ENCODE peak calls at places on chromosomes 2 and 18, in ten cellular contexts. I is NCI-H1105 treated with DMSO at 0.1 percent for 48 hours, N is SW 1271, G is coronary artery, U is HFF-Myc, C is GM18507, O is sigmoid colon, S is tibial artery, W is HT-29, K is aorta. L is an unnamed sample.
A peak's percentile ranks its signal among the peaks of the same experiment; 100 is the strongest.

GRCh38 chr2:182062329-182062972 is 76.8 kb downstream of the PPP1R1C start:
- DNase-seq in I (no peak), N (no peak), G (no peak), U (no peak), C (no peak), O (no peak), S (no peak), W (no peak), K (no peak), L (no peak)

GRCh38 chr18:31637445-31637844 is 45.8 kb downstream of the TTR start:
- DNase-seq in I (no peak), N (no peak), G (no peak), U (no peak), C (no peak), O (no peak), S (no peak), W (no peak), K (no peak), L (no peak)

GRCh38 chr2:25443766-25444165 is 102.0 kb upstream of the DNMT3A start:
- DNase-seq in I (no peak), N (no peak), G (no peak), U (no peak), C (no peak), O (no peak), S (no peak), W (no peak), K (no peak), L (no peak)

GRCh38 chr18:62894681-62895390 is 179.5 kb downstream of the PHLPP1 start:
- DNase-seq in I (no peak), N (no peak), G (no peak), U (no peak), C (no peak), O (no peak), S (no peak), W (no peak), K (no peak), L (no peak)

GRCh38 chr2:232321156-232321816 is 57.3 kb upstream of the ALPP start:
- DNase-seq in I (no peak), N (no peak), G (peak; percentile 60), U (no peak), C (no peak), O (peak; percentile 37), S (no peak), W (no peak), K (peak; percentile 58), L (no peak)

GRCh38 chr18:22391571-22392359 is 25.9 kb downstream of the CTAGE1 start:
- DNase-seq in I (no peak), N (no peak), G (no peak), U (peak; percentile 65), C (no peak), O (no peak), S (peak; percentile 27), W (peak; percentile 81), K (peak; percentile 81), L (peak; percentile 81)

GRCh38 chr2:52145005-52145404 is 1113.1 kb upstream of the NRXN1 start:
- DNase-seq in I (no peak), N (no peak), G (no peak), U (no peak), C (no peak), O (no peak), S (no peak), W (no peak), K (no peak), L (no peak)

GRCh38 chr2:196592912-196593881 is 46.3 kb upstream of the CCDC150 start:
- DNase-seq in I (peak; percentile 58), N (peak; percentile 15), G (peak; percentile 73), U (no peak), C (peak; percentile 18), O (no peak), S (no peak), W (no peak), K (peak; percentile 84), L (peak; percentile 53)

GRCh38 chr2:233979748-233980147 is 62.6 kb downstream of the TRPM8 start:
- DNase-seq in I (no peak), N (peak; percentile 4), G (no peak), U (no peak), C (no peak), O (no peak), S (no peak), W (no peak), K (no peak), L (no peak)

GRCh38 chr2:138029238-138029637 is 65.0 kb downstream of the HNMT start:
- DNase-seq in I (no peak), N (no peak), G (no peak), U (no peak), C (no peak), O (no peak), S (peak; percentile 54), W (no peak), K (no peak), L (no peak)

GRCh38 chr2:142325870-142326269 is 195.1 kb upstream of the LRP1B start:
- DNase-seq in I (peak; percentile 21), N (no peak), G (no peak), U (no peak), C (no peak), O (no peak), S (no peak), W (no peak), K (no peak), L (no peak)

GRCh38 chr2:9857814-9858729 is 14.8 kb downstream of the TAF1B start:
- DNase-seq in I (no peak), N (no peak), G (no peak), U (no peak), C (no peak), O (no peak), S (no peak), W (no peak), K (no peak), L (no peak)

GRCh38 chr2:189155795-189156194 is 23.8 kb downstream of the COL5A2 start:
- DNase-seq in I (no peak), N (no peak), G (no peak), U (no peak), C (no peak), O (no peak), S (no peak), W (no peak), K (no peak), L (no peak)

GRCh38 chr2:164910091-164910899 is 45.0 kb downstream of the SLC38A11 start:
- DNase-seq in I (peak; percentile 28), N (no peak), G (no peak), U (peak; percentile 79), C (no peak), O (no peak), S (no peak), W (peak; percentile 69), K (no peak), L (no peak)

GRCh38 chr2:126344498-126344897 is 311.5 kb upstream of the GYPC start:
- DNase-seq in I (no peak), N (no peak), G (no peak), U (no peak), C (no peak), O (no peak), S (no peak), W (no peak), K (no peak), L (no peak)

GRCh38 chr2:20539133-20539719 is 92.4 kb downstream of the RHOB start:
- DNase-seq in I (no peak), N (no peak), G (no peak), U (no peak), C (no peak), O (no peak), S (no peak), W (no peak), K (peak; percentile 36), L (peak; percentile 74)

GRCh38 chr2:178863856-178864620 is 56.8 kb upstream of the TTN start:
- DNase-seq in I (no peak), N (no peak), G (peak; percentile 82), U (no peak), C (no peak), O (peak; percentile 74), S (peak; percentile 64), W (no peak), K (peak; percentile 85), L (no peak)

L was measured in SW480.